ENCODE peak calls at places on chromosome 7, in six cellular contexts. One of them, this sample, is unnamed. For H3K4me1, the result is how much of the 10 kb centered on the place peaks cover.

GRCh38 chr7:134444198-134444960 is 14.5 kb downstream of the AKR1B1 start:
- DNase-seq in ovary: no peak
- DNase-seq in heart left ventricle: no peak
- DNase-seq in testis: peak
- DNase-seq in esophagus squamous epithelium: no peak
- DNase-seq in IMR-90: no peak
- DNase-seq in this sample: no peak

GRCh38 chr7:134750083-134751062 is 29.1 kb upstream of the CALD1 start:
- DNase-seq in IMR-90: peak
- DNase-seq in esophagus squamous epithelium: no peak
- DNase-seq in heart left ventricle: peak
- DNase-seq in testis: peak
- DNase-seq in ovary: no peak
- DNase-seq in this sample: peak

GRCh38 chr7:112995091-112995824 is 91.4 kb downstream of the GPR85 start:
- DNase-seq in testis: no peak
- DNase-seq in heart left ventricle: no peak
- DNase-seq in esophagus squamous epithelium: no peak
- DNase-seq in ovary: no peak
- DNase-seq in IMR-90: peak
- DNase-seq in this sample: no peak

GRCh38 chr7:2713370-2713769 is 25.4 kb downstream of the AMZ1 start:
- DNase-seq in ovary: no peak
- DNase-seq in esophagus squamous epithelium: no peak
- DNase-seq in IMR-90: no peak
- DNase-seq in heart left ventricle: no peak
- DNase-seq in testis: no peak
- DNase-seq in this sample: no peak

GRCh38 chr7:101705327-101705726 is 76.2 kb upstream of the MYL10 start:
- DNase-seq in testis: no peak
- DNase-seq in heart left ventricle: no peak
- DNase-seq in ovary: no peak
- DNase-seq in IMR-90: peak
- DNase-seq in esophagus squamous epithelium: no peak
- DNase-seq in this sample: no peak

GRCh38 chr7:118753464-118753863 is 529.0 kb downstream of the ANKRD7 start:
- DNase-seq in ovary: no peak
- DNase-seq in testis: no peak
- DNase-seq in esophagus squamous epithelium: no peak
- DNase-seq in heart left ventricle: no peak
- DNase-seq in IMR-90: no peak
- DNase-seq in this sample: no peak

GRCh38 chr7:31373337-31374289 is 33.1 kb upstream of the NEUROD6 start:
- DNase-seq in testis: peak
- DNase-seq in heart left ventricle: no peak
- DNase-seq in esophagus squamous epithelium: no peak
- DNase-seq in IMR-90: peak
- DNase-seq in ovary: no peak
- DNase-seq in this sample: no peak

GRCh38 chr7:21013765-21014502 is 227.2 kb upstream of the SP8 start:
- DNase-seq in testis: no peak
- DNase-seq in ovary: no peak
- DNase-seq in IMR-90: no peak
- DNase-seq in esophagus squamous epithelium: no peak
- DNase-seq in heart left ventricle: no peak
- DNase-seq in this sample: no peak

GRCh38 chr7:112292162-112292561 is 85.7 kb downstream of the ZNF277 start:
- DNase-seq in testis: no peak
- DNase-seq in heart left ventricle: no peak
- DNase-seq in ovary: no peak
- DNase-seq in IMR-90: no peak
- DNase-seq in esophagus squamous epithelium: no peak
- DNase-seq in this sample: no peak

GRCh38 chr7:45922810-45923209 is 1.7 kb upstream of the IGFBP3 start:
- DNase-seq in IMR-90: no peak
- DNase-seq in testis: no peak
- DNase-seq in ovary: peak
- DNase-seq in heart left ventricle: no peak
- DNase-seq in esophagus squamous epithelium: no peak
- DNase-seq in this sample: no peak

GRCh38 chr7:77653572-77653971 is 42.7 kb upstream of the RSBN1L start:
- DNase-seq in esophagus squamous epithelium: no peak
- DNase-seq in testis: no peak
- DNase-seq in ovary: no peak
- DNase-seq in heart left ventricle: no peak
- DNase-seq in IMR-90: no peak
- DNase-seq in this sample: no peak

GRCh38 chr7:21200513-21200912 is 227.4 kb upstream of the SP4 start:
- DNase-seq in esophagus squamous epithelium: no peak
- DNase-seq in ovary: no peak
- DNase-seq in heart left ventricle: no peak
- DNase-seq in IMR-90: no peak
- DNase-seq in testis: no peak
- DNase-seq in this sample: no peak

GRCh38 chr7:27111753-27112277 is 9.3 kb upstream of the HOXA2 start:
- DNase-seq in IMR-90: peak
- DNase-seq in ovary: no peak
- DNase-seq in heart left ventricle: no peak
- DNase-seq in testis: no peak
- DNase-seq in esophagus squamous epithelium: no peak
- DNase-seq in this sample: no peak

GRCh38 chr7:27112361-27112760 is 9.9 kb upstream of the HOXA2 start:
- DNase-seq in esophagus squamous epithelium: no peak
- DNase-seq in testis: no peak
- DNase-seq in ovary: no peak
- DNase-seq in heart left ventricle: no peak
- DNase-seq in IMR-90: peak
- DNase-seq in this sample: no peak

GRCh38 chr7:27110163-27110976 is 7.9 kb upstream of the HOXA2 start:
- DNase-seq in IMR-90: peak
- DNase-seq in testis: peak
- DNase-seq in esophagus squamous epithelium: no peak
- DNase-seq in ovary: peak
- DNase-seq in heart left ventricle: no peak
- DNase-seq in this sample: no peak

GRCh38 chr7:27109533-27110162 is 7.2 kb upstream of the HOXA2 start:
- DNase-seq in testis: no peak
- DNase-seq in heart left ventricle: no peak
- DNase-seq in IMR-90: peak
- DNase-seq in ovary: no peak
- DNase-seq in esophagus squamous epithelium: no peak
- DNase-seq in this sample: no peak

GRCh38 chr7:27110977-27111752 is 8.7 kb upstream of the HOXA2 start:
- DNase-seq in ovary: peak
- DNase-seq in esophagus squamous epithelium: no peak
- DNase-seq in heart left ventricle: no peak
- DNase-seq in IMR-90: peak
- DNase-seq in testis: no peak
- DNase-seq in this sample: no peak
- H3K4me1 ChIP-seq in ovary: under half
- H3K4me1 ChIP-seq in esophagus squamous epithelium: under half
- H3K4me1 ChIP-seq in heart left ventricle: under half
- H3K4me1 ChIP-seq in IMR-90: under half
- H3K4me1 ChIP-seq in testis: under half
- H3K4me1 ChIP-seq in this sample: under half

GRCh38 chr7:141102436-141102835 is 28.6 kb downstream of the TMEM178B start:
- DNase-seq in IMR-90: no peak
- DNase-seq in heart left ventricle: no peak
- DNase-seq in testis: no peak
- DNase-seq in ovary: no peak
- DNase-seq in esophagus squamous epithelium: no peak
- DNase-seq in this sample: no peak
- TF ChIP-seq POLR2A in IMR-90: no peak
- TF ChIP-seq POLR2A in heart left ventricle: no peak
- TF ChIP-seq POLR2A in testis: no peak
- TF ChIP-seq POLR2A in ovary: no peak
- TF ChIP-seq POLR2A in esophagus squamous epithelium: no peak
- TF ChIP-seq POLR2A in this sample: no peak

GRCh38 chr7:26291251-26291650 is 411 bp upstream of the SNX10 start:
- DNase-seq in esophagus squamous epithelium: no peak
- DNase-seq in IMR-90: no peak
- DNase-seq in ovary: no peak
- DNase-seq in testis: no peak
- DNase-seq in heart left ventricle: no peak
- DNase-seq in this sample: no peak
- H3K4me3 ChIP-seq in esophagus squamous epithelium: peak
- H3K4me3 ChIP-seq in IMR-90: no peak
- H3K4me3 ChIP-seq in ovary: peak
- H3K4me3 ChIP-seq in testis: peak
- H3K4me3 ChIP-seq in heart left ventricle: no peak
- H3K4me3 ChIP-seq in this sample: peak

DNA sequence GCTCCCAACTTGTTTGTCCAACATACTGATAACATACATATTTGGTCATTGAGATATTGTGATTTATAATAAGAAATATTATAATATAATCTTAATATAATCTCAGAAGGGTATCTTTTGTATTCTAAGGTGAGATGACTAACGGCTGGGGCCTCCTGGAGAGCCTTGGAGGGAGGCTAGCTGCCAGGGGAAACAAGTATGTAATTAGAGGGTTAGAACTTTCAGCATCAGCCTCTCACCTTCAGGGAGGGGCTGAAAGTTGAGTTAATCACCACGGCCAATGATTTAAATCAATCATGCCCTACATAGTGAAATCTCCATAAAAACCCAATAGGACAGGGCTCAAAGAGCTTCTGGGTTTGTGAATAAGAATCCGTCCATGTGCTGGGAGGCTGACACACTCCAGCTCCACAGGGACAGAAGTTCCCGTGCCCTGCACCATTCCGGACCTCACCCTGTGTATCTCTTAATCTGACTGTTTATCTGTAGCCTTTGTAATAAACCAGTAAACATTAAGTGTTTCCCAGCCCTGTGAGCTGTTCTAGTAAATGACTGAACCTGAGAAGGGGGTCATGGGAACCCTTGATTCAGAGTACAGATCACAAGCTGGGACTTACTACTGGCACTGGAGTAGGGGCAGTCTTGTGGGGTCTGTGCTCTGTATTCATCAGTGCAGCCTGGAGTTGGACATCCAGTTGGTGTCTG is 86.3 kb upstream of the STEAP1B start:
- DNase-seq in heart left ventricle: no peak
- DNase-seq in ovary: no peak
- DNase-seq in testis: no peak
- DNase-seq in esophagus squamous epithelium: no peak
- DNase-seq in IMR-90: no peak
- DNase-seq in this sample: no peak
- H3K4me1 ChIP-seq in heart left ventricle: half or more
- H3K4me1 ChIP-seq in ovary: under half
- H3K4me1 ChIP-seq in testis: under half
- H3K4me1 ChIP-seq in esophagus squamous epithelium: under half
- H3K4me1 ChIP-seq in IMR-90: under half
- H3K4me1 ChIP-seq in this sample: under half

DNA sequence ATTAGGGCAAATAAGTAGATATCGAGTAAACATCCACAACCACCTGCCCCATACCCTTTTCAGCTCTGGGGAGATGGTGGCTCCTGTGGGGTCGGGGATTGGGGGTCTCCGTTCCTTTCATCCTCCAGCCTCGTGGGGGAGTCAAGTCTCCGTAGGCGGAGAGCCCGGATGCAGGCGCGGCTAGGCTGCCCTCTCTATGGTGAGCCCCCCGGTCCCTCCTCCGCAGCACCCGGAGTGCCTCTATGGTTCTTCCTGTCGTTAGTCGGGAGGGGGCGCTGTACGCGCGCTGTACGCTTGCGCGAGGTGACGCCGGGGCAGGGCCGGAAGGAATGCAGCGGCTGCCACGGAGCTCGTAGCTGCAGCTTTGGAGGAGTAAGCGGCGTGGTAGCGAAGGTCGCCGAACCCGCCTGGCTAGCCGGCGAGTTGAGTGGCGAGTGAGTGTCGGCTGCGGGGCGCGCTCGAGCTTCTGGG is 14.8 kb upstream of the MMD2 start:
- DNase-seq in testis: peak
- DNase-seq in esophagus squamous epithelium: peak
- DNase-seq in IMR-90: peak
- DNase-seq in ovary: peak
- DNase-seq in heart left ventricle: peak
- DNase-seq in this sample: peak
- TF ChIP-seq POLR2A in testis: no peak
- TF ChIP-seq POLR2A in esophagus squamous epithelium: no peak
- TF ChIP-seq POLR2A in IMR-90: peak
- TF ChIP-seq POLR2A in ovary: peak
- TF ChIP-seq POLR2A in heart left ventricle: peak
- TF ChIP-seq POLR2A in this sample: peak

DNA sequence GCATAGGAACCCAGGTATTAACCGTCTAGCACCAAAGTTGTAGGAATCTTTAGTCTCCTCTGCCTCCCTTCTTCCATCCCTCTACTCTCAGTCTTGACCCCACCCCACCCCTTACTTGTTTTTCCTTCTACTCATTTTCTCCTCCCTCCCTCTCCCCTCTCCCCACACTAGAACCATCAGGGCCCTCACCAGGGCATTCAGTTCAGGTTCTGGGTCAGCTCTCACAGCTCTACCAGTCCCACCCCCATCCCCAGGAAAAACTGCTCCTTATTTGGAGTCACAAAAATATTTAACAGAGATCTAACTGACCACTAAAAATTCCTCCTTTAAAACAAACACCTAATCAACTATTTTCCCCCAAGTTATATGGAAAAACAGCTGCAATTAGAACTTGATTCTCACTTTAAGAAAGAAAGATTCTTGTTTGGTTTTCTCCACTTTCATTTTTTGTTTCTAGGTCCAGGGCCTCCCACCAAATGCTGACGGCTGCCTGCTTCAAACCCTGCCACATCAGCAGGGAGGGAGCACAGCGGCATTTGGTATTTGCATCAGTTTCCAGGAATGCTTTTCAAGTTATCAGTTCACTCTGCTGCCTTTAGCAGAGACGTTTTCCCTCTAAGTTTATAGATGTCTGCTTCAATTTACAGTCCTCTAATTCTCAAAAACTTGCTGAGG is 2.8 kb upstream of the COL1A2 start:
- DNase-seq in testis: peak
- DNase-seq in ovary: peak
- DNase-seq in IMR-90: peak
- DNase-seq in heart left ventricle: no peak
- DNase-seq in esophagus squamous epithelium: no peak
- DNase-seq in this sample: no peak
- H3K4me3 ChIP-seq in testis: no peak
- H3K4me3 ChIP-seq in ovary: no peak
- H3K4me3 ChIP-seq in IMR-90: no peak
- H3K4me3 ChIP-seq in heart left ventricle: no peak
- H3K4me3 ChIP-seq in esophagus squamous epithelium: no peak
- H3K4me3 ChIP-seq in this sample: no peak

GRCh38 chr7:36638586-36639265 is 85.6 kb downstream of the AOAH start:
- DNase-seq in heart left ventricle: no peak
- DNase-seq in IMR-90: no peak
- DNase-seq in testis: no peak
- DNase-seq in ovary: no peak
- DNase-seq in esophagus squamous epithelium: no peak
- DNase-seq in this sample: no peak
- H3K4me1 ChIP-seq in heart left ventricle: under half
- H3K4me1 ChIP-seq in IMR-90: under half
- H3K4me1 ChIP-seq in testis: under half
- H3K4me1 ChIP-seq in ovary: under half
- H3K4me1 ChIP-seq in esophagus squamous epithelium: under half
- H3K4me1 ChIP-seq in this sample: under half

GRCh38 chr7:801940-802364 is 30.3 kb upstream of the SUN1 start:
- DNase-seq in heart left ventricle: no peak
- DNase-seq in ovary: peak
- DNase-seq in esophagus squamous epithelium: no peak
- DNase-seq in testis: peak
- DNase-seq in IMR-90: no peak
- DNase-seq in this sample: peak
- TF ChIP-seq POLR2A in heart left ventricle: no peak
- TF ChIP-seq POLR2A in ovary: no peak
- TF ChIP-seq POLR2A in esophagus squamous epithelium: no peak
- TF ChIP-seq POLR2A in testis: no peak
- TF ChIP-seq POLR2A in IMR-90: no peak
- TF ChIP-seq POLR2A in this sample: no peak